ENCODE peak calls at places on chromosomes 6 and 20, in five cellular contexts. S is upper lobe of right lung, W is dorsolateral prefrontal cortex, K is neuronal stem cell, C is fibroblast of lung. M is an unnamed sample.

GRCh38 chr6:42378125-42378524 is 73.6 kb downstream of the TRERF1 start:
- DNase-seq in S (no peak), W (no peak), K (no peak), C (no peak), M (no peak)

GRCh38 chr20:49579195-49579594 is 11.3 kb upstream of the PTGIS start:
- DNase-seq in S (peak; percentile 19), W (no peak), K (no peak), C (no peak), M (no peak)

GRCh38 chr20:63482021-63482587 is 9.6 kb upstream of the KCNQ2 start:
- DNase-seq in S (no peak), W (no peak), K (no peak), C (no peak), M (no peak)

GRCh38 chr20:32580970-32581838 is 3.9 kb downstream of the NOL4L start:
- DNase-seq in S (no peak), W (peak; percentile 45), K (no peak), C (no peak), M (no peak)

GRCh38 chr6:9789201-9789600 is 625.7 kb downstream of the TFAP2A start:
- DNase-seq in S (no peak), W (no peak), K (no peak), C (no peak), M (no peak)

GRCh38 chr20:43833511-43834395 is 80.9 kb upstream of the TOX2 start:
- DNase-seq in S (no peak), W (no peak), K (no peak), C (no peak), M (no peak)

GRCh38 chr6:27238010-27238983 is 9.2 kb upstream of the PRSS16 start:
- DNase-seq in S (no peak), W (no peak), K (no peak), C (no peak), M (no peak)

GRCh38 chr6:56541736-56542366 is 100.8 kb downstream of the DST start:
- DNase-seq in S (no peak), W (no peak), K (no peak), C (no peak), M (no peak)

GRCh38 chr6:32852018-32852843 is 1.3 kb downstream of the TAP1 start:
- DNase-seq in S (no peak), W (no peak), K (no peak), C (no peak), M (no peak)

GRCh38 chr6:53664623-53665022 is 933 bp downstream of the KLHL31 start:
- DNase-seq in S (no peak), W (no peak), K (no peak), C (no peak), M (no peak)

GRCh38 chr20:13261460-13262301 is 40.6 kb downstream of the ISM1 start:
- DNase-seq in S (no peak), W (peak; percentile 17), K (peak; percentile 30), C (peak; percentile 62), M (peak; percentile 1)

GRCh38 chr20:41734506-41734945 is 116.3 kb upstream of the CHD6 start:
- DNase-seq in S (no peak), W (peak; percentile 19), K (peak; percentile 36), C (peak; percentile 25), M (no peak)

GRCh38 chr20:19947611-19948264 is 69.4 kb upstream of the NAA20 start:
- DNase-seq in S (no peak), W (no peak), K (no peak), C (peak; percentile 75), M (no peak)

GRCh38 chr20:50510706-50511401 is 671 bp downstream of the PTPN1 start:
- DNase-seq in S (peak; percentile 73), W (no peak), K (peak; percentile 17), C (no peak), M (no peak)

GRCh38 chr6:135600086-135600702 is 102.7 kb upstream of the AHI1 start:
- DNase-seq in S (no peak), W (no peak), K (no peak), C (no peak), M (no peak)

GRCh38 chr6:160137989-160138835 is 16.6 kb downstream of the SLC22A1 start:
- DNase-seq in S (peak; percentile 64), W (peak; percentile 63), K (peak; percentile 31), C (peak; percentile 72), M (no peak)

GRCh38 chr6:13666194-13667105 is 45.2 kb downstream of the RANBP9 start:
- DNase-seq in S (no peak), W (no peak), K (no peak), C (no peak), M (no peak)

GRCh38 chr6:133837801-133838349 is 51.0 kb upstream of the TCF21 start:
- DNase-seq in S (peak; percentile 87), W (no peak), K (peak; percentile 46), C (no peak), M (no peak)

DNA sequence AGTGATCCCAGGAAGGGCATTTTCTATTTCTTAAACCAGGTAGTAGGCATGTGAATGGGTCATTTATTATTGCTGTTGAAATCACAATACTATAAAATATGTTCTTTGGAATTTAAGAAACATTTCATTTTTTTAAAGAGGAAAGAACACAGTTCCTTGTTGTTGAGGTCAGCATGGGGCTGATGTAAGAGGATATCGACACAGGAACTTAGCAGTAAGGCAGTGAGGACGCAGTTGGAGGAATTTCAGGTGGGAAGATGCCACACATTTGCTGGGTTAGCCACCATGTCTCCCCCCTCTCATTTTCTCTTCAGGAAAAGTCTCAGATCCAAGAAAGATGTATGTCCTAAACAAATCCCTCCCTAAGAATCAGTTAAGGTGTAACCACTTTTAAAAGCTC is 99.1 kb downstream of the TCP11 start:
- DNase-seq in S (no peak), W (no peak), K (no peak), C (no peak), M (no peak)
- H3K27ac ChIP-seq in S (no peak overlapping the region), W (peak overlapping the region; percentile 67), K (no peak overlapping the region), C (no peak overlapping the region), M (no peak overlapping the region)

DNA sequence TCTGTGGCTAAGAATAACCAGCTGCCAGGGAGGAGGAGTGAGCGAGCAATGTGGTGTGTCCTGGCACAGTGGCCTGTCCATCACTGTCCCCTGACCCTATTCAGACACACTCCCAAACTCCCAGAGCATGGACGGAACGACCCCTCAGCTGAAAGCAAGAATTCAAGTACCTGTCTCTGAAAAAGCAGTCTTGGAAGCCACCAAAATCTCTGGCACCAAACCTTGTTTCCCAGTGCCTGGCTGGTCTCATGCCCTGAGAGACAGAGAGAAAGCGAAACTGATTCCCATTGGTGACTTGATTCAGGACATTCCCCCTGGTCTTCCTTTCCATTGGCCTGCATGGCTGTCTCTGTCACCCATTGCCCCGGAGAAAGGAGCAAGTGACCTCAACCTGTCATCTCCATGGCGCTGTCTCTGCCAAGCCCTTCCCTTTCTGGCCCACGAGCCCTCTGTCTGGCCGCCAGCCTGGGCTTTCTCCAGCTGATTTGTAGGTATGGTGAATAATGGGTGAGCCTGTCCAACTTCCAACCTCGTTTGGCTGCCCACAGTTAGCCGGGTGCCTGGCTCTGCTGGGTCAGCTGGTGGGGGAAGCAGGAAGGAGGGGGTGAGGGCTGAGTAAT is at the start of gene DDO:
- DNase-seq in S (peak; percentile 75), W (peak; percentile 90), K (no peak), C (peak; percentile 64), M (peak; percentile 77)
- H3K27ac ChIP-seq in S (peak within 1 kb of the TSS; percentile 77), W (peak within 1 kb of the TSS; percentile 83), K (no peak within 1 kb of the TSS), C (peak within 1 kb of the TSS; percentile 51), M (peak within 1 kb of the TSS; percentile 74)

GRCh38 chr6:6881438-6882267 is 226.1 kb upstream of the RREB1 start:
- DNase-seq in S (no peak), W (no peak), K (no peak), C (peak; percentile 41), M (no peak)

GRCh38 chr6:6880745-6881437 is 226.9 kb upstream of the RREB1 start:
- DNase-seq in S (no peak), W (no peak), K (no peak), C (no peak), M (no peak)

GRCh38 chr6:6875818-6876470 is 231.8 kb upstream of the RREB1 start:
- DNase-seq in S (no peak), W (no peak), K (no peak), C (peak; percentile 79), M (no peak)

GRCh38 chr6:6882593-6882992 is 225.2 kb upstream of the RREB1 start:
- DNase-seq in S (no peak), W (no peak), K (no peak), C (no peak), M (no peak)

DNA sequence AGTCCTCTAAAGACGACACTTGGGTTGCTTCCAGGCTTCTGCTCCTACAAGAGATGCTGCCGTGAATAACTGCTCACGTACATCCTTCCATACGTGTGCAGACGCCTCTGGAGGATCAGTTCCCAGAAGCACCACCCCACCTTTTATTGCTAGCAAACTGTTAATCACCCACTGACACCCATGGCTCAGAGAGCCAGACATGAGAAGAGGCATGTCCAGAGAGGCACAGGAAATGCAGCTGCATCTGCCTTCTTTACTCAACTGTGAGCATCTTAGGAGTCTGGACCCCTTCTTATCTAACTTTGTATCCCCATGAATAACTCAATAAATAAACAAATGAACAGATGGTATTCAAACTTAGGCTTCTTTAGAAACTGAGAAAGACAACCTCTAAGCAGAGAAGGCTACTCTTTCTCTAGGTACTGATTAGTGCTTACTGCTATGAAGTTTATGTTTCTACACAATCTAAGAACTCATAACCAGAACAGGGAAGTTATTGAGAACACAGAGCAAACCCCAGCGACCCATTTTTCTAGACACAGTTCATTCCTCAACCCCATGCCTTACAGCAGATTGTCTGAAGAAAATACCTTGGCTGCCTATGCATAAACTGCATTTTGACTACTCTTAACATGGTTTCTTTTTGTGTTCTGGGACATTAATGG is 228.7 kb upstream of the RREB1 start:
- DNase-seq in S (no peak), W (no peak), K (no peak), C (peak; percentile 28), M (no peak)
- H3K27ac ChIP-seq in S (peak overlapping the region; percentile 20), W (no peak overlapping the region), K (no peak overlapping the region), C (no peak overlapping the region), M (no peak overlapping the region)

GRCh38 chr6:44668391-44668930 is 281.0 kb downstream of the CDC5L start:
- DNase-seq in S (no peak), W (no peak), K (no peak), C (no peak), M (no peak)

GRCh38 chr6:44665683-44666082 is 278.2 kb downstream of the CDC5L start:
- DNase-seq in S (no peak), W (no peak), K (no peak), C (no peak), M (no peak)

GRCh38 chr6:44667668-44668390 is 280.3 kb downstream of the CDC5L start:
- DNase-seq in S (no peak), W (no peak), K (no peak), C (no peak), M (no peak)

GRCh38 chr6:44666324-44666723 is 278.8 kb downstream of the CDC5L start:
- DNase-seq in S (no peak), W (no peak), K (no peak), C (no peak), M (no peak)

DNA sequence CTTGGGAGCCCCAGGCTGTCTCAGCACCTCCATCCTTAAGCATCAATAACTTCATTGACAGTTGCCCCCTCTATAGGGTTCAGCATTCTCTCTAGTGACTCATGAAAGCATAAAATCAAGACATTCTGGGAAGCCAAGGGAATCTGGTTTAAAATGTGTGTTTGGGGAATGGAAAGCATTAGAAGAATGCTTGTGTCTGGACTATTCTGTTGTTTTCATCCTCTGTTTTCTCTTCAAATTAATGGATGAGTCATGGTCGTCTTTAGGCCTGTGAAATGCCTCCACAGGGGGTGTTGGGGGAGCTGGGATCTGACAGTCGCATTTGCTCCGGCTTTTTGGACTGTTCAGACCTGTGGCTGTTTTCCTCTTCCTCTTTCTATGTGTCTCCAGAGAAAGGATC is 279.7 kb downstream of the CDC5L start:
- DNase-seq in S (no peak), W (no peak), K (peak; percentile 48), C (peak; percentile 75), M (no peak)
- H3K27ac ChIP-seq in S (no peak overlapping the region), W (no peak overlapping the region), K (peak overlapping the region; percentile 27), C (no peak overlapping the region), M (no peak overlapping the region)